ENCODE peak calls at places on chromosome 12, in four cellular contexts. H, M, U and A are unnamed samples.

GRCh38 chr12:89160716-89161123 is 191.6 kb downstream of the DUSP6 start:
- DNase-seq in H (peak), M (peak), U (peak), A (peak)

GRCh38 chr12:123271182-123271491 is 519 bp downstream of the CDK2AP1 start:
- DNase-seq in H (peak), M (peak), U (peak), A (peak)

GRCh38 chr12:106137456-106138278 is 1.1 kb downstream of the NUAK1 start:
- DNase-seq in H (peak), M (no peak), U (peak), A (no peak)

GRCh38 chr12:120928864-120929652 is 24.9 kb upstream of the SPPL3 start:
- DNase-seq in H (no peak), M (no peak), U (no peak), A (peak)

GRCh38 chr12:72057330-72057911 is 118.8 kb downstream of the TPH2 start:
- DNase-seq in H (no peak), M (no peak), U (no peak), A (peak)

GRCh38 chr12:754238-754816 is 1.9 kb downstream of the WNK1 start:
- DNase-seq in H (no peak), M (no peak), U (peak), A (peak)

GRCh38 chr12:98182791-98183190 is 332.6 kb upstream of the TMPO start:
- DNase-seq in H (no peak), M (no peak), U (no peak), A (no peak)

GRCh38 chr12:62861157-62861535 is 73.8 kb downstream of the PPM1H start:
- DNase-seq in H (no peak), M (no peak), U (no peak), A (no peak)

GRCh38 chr12:104360157-104360556 is 56.6 kb downstream of the EID3 start:
- DNase-seq in H (no peak), M (peak), U (peak), A (no peak)

GRCh38 chr12:1284611-1285010 is 293.6 kb downstream of the ERC1 start:
- DNase-seq in H (no peak), M (no peak), U (no peak), A (no peak)

GRCh38 chr12:107663277-107663676 is 22.3 kb upstream of the PWP1 start:
- DNase-seq in H (no peak), M (no peak), U (no peak), A (no peak)

GRCh38 chr12:93805736-93806141 is 128.6 kb downstream of the CRADD start:
- DNase-seq in H (no peak), M (no peak), U (no peak), A (no peak)

GRCh38 chr12:99605-100004 is 33.0 kb downstream of the IQSEC3 start:
- DNase-seq in H (peak), M (no peak), U (peak), A (no peak)

GRCh38 chr12:131829795-131830334 is 1.7 kb downstream of the MMP17 start:
- DNase-seq in H (no peak), M (no peak), U (no peak), A (no peak)

GRCh38 chr12:16221776-16222175 is 55.7 kb downstream of the SLC15A5 start:
- DNase-seq in H (no peak), M (no peak), U (no peak), A (no peak)

GRCh38 chr12:6104842-6105241 is 19.6 kb downstream of the VWF start:
- DNase-seq in H (no peak), M (no peak), U (no peak), A (no peak)

GRCh38 chr12:118094039-118094438 is 9.8 kb downstream of the VSIG10 start:
- DNase-seq in H (no peak), M (no peak), U (no peak), A (no peak)

DNA sequence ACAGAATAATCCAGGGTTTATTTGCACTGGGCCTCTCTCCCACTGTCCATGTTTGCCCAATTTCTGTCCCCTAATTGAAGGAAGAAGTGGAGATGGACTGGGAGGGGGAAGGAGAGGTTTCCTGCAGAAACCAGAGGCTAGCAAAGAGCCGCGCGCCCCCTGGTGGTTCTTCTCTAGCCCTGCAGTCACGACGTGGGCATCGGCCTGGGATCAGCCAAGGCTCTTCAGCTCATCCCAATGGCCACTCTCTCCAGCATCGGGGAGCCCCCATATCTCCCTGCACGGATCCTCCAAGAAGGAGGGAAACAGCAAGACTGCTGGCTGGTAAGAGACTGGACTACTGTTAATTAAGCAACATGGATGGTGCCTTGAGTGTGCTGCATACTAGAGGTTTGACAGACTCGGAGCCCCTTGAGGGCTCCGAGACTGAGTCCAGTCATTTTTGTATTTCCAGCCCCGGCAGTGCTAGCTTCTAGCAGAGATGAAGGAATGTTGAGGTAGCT is 18.7 kb downstream of the ZBTB39 start:
- DNase-seq in H (peak), M (peak), U (peak), A (peak)
- H3K4me3 ChIP-seq in H (no peak), M (no peak), U (no peak), A (no peak)

DNA sequence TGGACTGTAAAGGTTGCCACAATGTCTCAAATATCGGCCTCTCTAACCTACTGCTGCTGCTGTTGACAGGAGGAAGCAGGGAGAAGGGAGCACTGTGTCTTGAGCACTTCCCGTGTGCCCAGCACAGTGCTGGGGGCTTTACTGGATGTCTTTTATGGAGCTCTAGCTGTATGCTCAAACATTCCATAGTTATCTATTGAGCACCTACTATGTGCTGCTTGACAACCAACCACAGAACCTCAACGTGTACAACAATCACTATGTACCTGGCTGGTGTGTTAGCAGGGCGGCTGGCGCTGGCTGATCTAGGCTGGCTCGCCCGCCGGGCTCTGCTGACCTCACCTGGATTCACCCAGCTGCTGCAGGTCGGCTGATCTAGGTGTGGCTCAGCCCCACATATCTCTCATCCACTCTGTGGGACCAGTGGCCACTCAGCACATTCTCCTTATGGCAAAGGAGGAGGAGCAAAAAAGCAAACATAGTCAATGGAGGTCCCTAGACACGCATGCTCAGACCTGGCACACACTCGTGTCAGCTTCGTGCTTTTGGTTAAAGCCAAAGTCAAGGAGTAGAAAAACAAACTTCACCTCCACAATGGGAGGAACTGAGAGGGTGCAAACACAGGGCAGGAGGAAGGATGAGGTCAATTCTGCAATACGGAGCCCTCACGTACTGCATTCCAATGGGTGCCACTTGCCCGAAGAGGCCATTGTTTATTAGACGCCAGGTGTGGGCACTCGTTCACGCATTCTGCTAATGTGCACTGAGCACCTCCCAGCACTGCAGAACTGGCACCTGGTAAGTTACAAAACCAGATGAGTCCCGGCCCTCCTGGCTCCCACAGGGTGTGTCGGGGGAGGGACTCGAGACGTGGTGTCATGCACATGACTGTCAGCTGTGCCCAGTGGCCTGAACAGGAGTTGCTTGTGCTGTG is 147.2 kb downstream of the SCARB1 start:
- DNase-seq in H (no peak), M (no peak), U (no peak), A (no peak)
- TF ChIP-seq CTCF in H (no peak), M (no peak), U (no peak), A (peak)

DNA sequence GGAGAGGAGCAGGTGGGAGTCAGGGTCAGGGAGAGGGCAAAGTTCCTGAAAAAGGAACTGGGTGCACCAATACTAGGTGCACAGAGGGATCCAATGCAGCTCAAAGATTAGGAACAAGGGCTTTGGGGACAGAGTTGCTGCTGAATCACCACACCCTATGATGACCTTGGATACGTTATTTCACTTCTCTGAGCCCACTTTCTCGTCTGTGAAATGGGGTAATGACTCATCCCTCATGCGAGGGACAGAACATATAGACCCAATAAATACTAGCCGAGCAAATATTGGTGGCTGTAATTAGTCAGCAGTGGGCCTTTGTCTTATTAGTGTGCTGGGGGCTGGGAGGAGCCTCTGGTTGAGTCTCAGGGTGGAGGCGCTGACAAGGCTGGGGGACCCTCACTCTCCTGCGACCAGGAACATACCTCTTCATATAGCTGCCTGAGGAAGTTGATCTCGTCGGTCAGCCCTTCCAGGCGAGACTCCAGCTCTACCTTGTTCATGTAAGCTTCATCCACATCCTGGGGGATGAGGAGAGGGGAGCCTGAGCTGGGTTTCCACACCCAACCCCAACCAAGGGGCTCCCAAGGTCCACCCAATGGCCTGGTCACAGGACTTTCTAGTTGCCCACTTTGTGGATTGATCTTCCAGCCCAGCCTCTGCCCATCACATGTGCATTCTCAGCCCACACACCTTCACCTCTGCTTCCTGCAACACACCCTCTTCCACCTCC is 4.5 kb downstream of the KRT8 start:
- DNase-seq in H (no peak), M (no peak), U (no peak), A (no peak)
- H3K4me3 ChIP-seq in H (no peak), M (no peak), U (no peak), A (no peak)

GRCh38 chr12:53513712-53514415 is 6.6 kb upstream of the NPFF start:
- DNase-seq in H (no peak), M (no peak), U (no peak), A (no peak)

GRCh38 chr12:53506881-53507719 is at the start of gene NPFF:
- DNase-seq in H (no peak), M (no peak), U (no peak), A (no peak)

GRCh38 chr12:53506450-53506785 is 866 bp downstream of the NPFF start:
- DNase-seq in H (no peak), M (no peak), U (no peak), A (no peak)

GRCh38 chr12:53508534-53509199 is 1.4 kb upstream of the NPFF start:
- DNase-seq in H (peak), M (peak), U (peak), A (peak)

GRCh38 chr12:53510181-53510812 is 3.0 kb upstream of the NPFF start:
- DNase-seq in H (no peak), M (no peak), U (no peak), A (no peak)
- TF ChIP-seq CTCF in H (no peak), M (no peak), U (no peak), A (no peak)

DNA sequence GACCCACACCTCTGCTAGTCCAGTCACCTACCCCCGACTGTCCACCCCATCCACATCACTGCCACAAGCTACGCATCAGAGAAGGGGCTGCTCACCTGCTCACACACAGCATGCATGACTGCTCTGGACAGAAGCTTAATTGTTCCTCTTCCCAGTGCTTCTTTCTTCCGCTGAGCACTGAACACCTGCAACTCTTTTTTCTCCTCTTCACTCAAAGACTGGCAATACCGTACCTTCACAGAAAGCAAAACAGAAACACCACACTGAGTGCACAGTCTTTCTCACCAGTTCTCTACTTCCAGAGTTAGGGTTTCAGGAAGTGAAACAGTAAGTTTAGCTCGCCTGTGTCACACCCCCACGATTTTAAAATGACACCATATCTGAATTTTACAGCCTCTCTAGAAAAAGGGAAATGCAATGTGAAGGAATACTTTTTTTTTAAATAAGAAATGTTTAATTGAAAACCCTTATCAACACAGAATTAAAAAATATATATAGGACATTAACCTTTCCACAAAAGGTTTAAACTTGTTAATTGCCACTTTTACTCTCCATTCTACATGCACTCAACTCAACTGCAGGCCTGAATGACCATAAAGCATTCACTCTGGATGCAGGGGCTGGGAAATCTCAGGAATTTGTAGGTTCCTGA is 120.1 kb downstream of the PRICKLE1 start:
- DNase-seq in H (no peak), M (no peak), U (no peak), A (no peak)
- H3K4me3 ChIP-seq in H (no peak), M (no peak), U (no peak), A (no peak)

GRCh38 chr12:3480744-3481143 is 10.3 kb upstream of the PRMT8 start:
- DNase-seq in H (no peak), M (no peak), U (no peak), A (no peak)

GRCh38 chr12:3489057-3489456 is 1.9 kb upstream of the PRMT8 start:
- DNase-seq in H (peak), M (peak), U (peak), A (peak)

GRCh38 chr12:3487027-3487426 is 4.0 kb upstream of the PRMT8 start:
- DNase-seq in H (no peak), M (no peak), U (no peak), A (no peak)

GRCh38 chr12:3483089-3483488 is 7.9 kb upstream of the PRMT8 start:
- DNase-seq in H (no peak), M (no peak), U (no peak), A (no peak)
- TF ChIP-seq CTCF in H (no peak), M (no peak), U (no peak), A (no peak)

GRCh38 chr12:24815087-24815423 is 133.8 kb downstream of the BCAT1 start:
- DNase-seq in H (no peak), M (no peak), U (no peak), A (no peak)
- H3K4me3 ChIP-seq in H (no peak), M (no peak), U (no peak), A (no peak)

GRCh38 chr12:9367201-9367600 is 159.0 kb upstream of the PZP start:
- DNase-seq in H (no peak), M (no peak), U (no peak), A (no peak)

GRCh38 chr12:9367828-9368227 is 159.6 kb upstream of the PZP start:
- DNase-seq in H (peak), M (no peak), U (no peak), A (no peak)

DNA sequence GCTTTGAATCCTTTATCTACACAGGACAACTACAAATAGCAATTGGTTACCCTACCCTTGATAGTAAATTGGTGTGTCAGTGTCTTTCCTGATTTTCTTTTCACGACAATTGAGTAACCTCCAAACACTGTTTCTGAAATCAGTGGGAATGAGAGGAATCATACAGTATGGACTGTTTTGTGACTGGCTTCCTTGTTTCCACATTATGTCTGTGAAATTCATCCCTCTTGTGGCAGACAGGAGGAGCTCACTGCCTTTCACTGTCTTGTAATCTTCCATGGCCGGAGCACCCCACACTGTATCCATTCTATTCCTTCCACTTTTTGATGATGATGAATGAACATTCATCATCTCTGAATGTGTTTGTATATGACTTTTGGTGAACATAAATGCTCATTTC is 164.0 kb upstream of the PZP start:
- DNase-seq in H (peak), M (peak), U (peak), A (peak)
- TF ChIP-seq CTCF in H (peak), M (peak), U (peak), A (peak)